ENCODE peak calls at places on chromosome 11, in five cellular contexts. O is keratinocyte; W is aorta; F is effector memory CD4-positive, alpha-beta T cell; B is PC-3. K is an unnamed sample. For H3K27me3, the result is how much of the 10 kb centered on the place peaks cover.

GRCh38 chr11:130516175-130516867 is 67.9 kb downstream of the ADAMTS15 start:
- DNase-seq in O (no peak), W (no peak), F (no peak), B (no peak), K (no peak)

GRCh38 chr11:118872403-118872821 is 11.3 kb upstream of the CXCR5 start:
- DNase-seq in O (no peak), W (no peak), F (peak), B (no peak), K (no peak)

GRCh38 chr11:47603295-47603694 is 9.1 kb upstream of the C1QTNF4 start:
- DNase-seq in O (no peak), W (no peak), F (no peak), B (peak), K (no peak)

GRCh38 chr11:36455658-36456111 is 54.4 kb downstream of the TRAF6 start:
- DNase-seq in O (peak), W (peak), F (no peak), B (peak), K (peak)

GRCh38 chr11:17734418-17734911 is at the start of gene KCNC1:
- DNase-seq in O (no peak), W (no peak), F (no peak), B (no peak), K (peak)

GRCh38 chr11:3808846-3809623 is 675 bp downstream of the PGAP2 start:
- DNase-seq in O (no peak), W (peak), F (peak), B (peak), K (no peak)

GRCh38 chr11:131217313-131218297 is 152.8 kb upstream of the NTM start:
- DNase-seq in O (no peak), W (no peak), F (no peak), B (peak), K (no peak)

GRCh38 chr11:92916299-92916698 is 53.2 kb upstream of the MTNR1B start:
- DNase-seq in O (no peak), W (no peak), F (no peak), B (no peak), K (no peak)

GRCh38 chr11:89443366-89444303 is 47.5 kb downstream of the NOX4 start:
- DNase-seq in O (no peak), W (no peak), F (no peak), B (no peak), K (no peak)

GRCh38 chr11:125276635-125277008 is 112.1 kb downstream of the PKNOX2 start:
- DNase-seq in O (no peak), W (no peak), F (no peak), B (no peak), K (no peak)

GRCh38 chr11:85118151-85118550 is 509.0 kb downstream of the DLG2 start:
- DNase-seq in O (no peak), W (no peak), F (no peak), B (peak), K (no peak)

GRCh38 chr11:34633990-34634725 is 13.3 kb downstream of the EHF start:
- DNase-seq in O (no peak), W (no peak), F (no peak), B (peak), K (no peak)

GRCh38 chr11:113694390-113694789 is 11.7 kb downstream of the TMPRSS5 start:
- DNase-seq in O (no peak), W (no peak), F (no peak), B (no peak), K (no peak)

GRCh38 chr11:61480936-61481335 is 27.6 kb upstream of the LRRC10B start:
- DNase-seq in O (no peak), W (no peak), F (no peak), B (peak), K (no peak)

GRCh38 chr11:12377824-12378593 is 638 bp downstream of the PARVA start:
- DNase-seq in O (no peak), W (peak), F (no peak), B (peak), K (peak)

GRCh38 chr11:12050911-12051667 is 42.7 kb upstream of the DKK3 start:
- DNase-seq in O (no peak), W (no peak), F (no peak), B (no peak), K (no peak)

GRCh38 chr11:65251476-65251875 is 10.3 kb upstream of the POLA2 start:
- DNase-seq in O (no peak), W (no peak), F (no peak), B (peak), K (no peak)

GRCh38 chr11:34621876-34622275 is 983 bp downstream of the EHF start:
- DNase-seq in O (no peak), W (no peak), F (no peak), B (peak), K (no peak)

GRCh38 chr11:96277696-96278038 is 65.3 kb downstream of the MAML2 start:
- DNase-seq in O (no peak), W (no peak), F (no peak), B (no peak), K (no peak)

DNA sequence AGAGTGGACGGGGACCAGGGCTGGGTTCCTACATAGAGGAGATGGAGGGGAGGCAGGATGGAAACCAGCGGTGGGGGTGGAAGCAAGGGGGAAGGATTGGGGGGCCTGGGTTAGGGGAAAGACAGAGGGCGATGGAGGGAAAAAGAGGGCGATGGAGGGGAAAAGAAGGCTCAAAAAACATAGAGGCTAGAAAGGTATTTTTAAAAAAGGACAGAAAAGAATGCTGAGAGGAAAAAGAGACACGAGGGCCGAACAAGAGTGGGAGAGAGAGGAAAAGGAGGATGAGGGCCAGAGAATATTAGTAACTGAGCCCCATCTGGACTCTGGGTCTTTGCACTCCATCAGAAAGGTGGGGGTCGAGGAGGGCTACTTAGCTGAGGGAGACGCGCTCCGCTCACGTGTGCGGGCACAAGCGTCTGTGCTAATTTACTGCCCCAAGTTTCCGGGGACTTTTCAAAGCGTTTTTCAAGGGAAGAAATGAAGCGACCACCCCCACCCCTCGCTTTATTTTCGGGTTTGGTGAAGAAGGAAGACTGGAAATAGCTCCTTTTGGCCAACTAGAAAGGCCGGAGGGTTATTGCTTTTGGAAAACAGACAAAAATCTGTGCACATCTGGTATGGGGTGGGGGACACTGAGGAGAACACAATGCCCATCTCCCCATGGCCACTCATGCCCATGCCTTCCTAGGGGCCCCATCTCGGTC is 14.4 kb downstream of the PAX6 start:
- DNase-seq in O (no peak), W (no peak), F (no peak), B (no peak), K (no peak)
- H3K27me3 ChIP-seq in O (half or more), W (under half), F (half or more), B (under half), K (under half)

DNA sequence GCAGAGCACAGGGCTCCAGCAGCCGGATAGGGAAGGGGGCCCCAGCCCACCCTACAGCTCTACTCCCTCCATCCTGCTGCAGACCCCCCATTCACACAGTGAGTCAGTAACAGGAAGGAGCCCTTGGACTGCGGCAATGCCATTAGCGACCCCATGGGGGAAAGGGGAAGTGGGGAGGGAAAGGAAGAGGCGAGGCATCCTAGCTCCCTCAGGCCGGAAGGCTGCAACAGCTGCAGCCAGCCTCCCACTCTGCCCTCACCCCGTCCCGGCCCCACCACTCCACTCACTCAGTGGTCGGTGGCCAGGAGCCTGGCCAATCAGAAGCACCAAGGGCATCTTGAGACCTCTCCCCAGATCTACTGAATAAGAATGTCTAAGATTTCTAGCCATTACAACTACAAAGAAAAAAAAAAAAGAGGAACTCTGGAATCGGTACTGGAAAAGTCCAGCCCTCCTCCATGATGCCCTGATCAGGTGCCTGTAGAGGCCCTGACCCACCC is 14.1 kb downstream of the OAF start:
- DNase-seq in O (no peak), W (no peak), F (no peak), B (no peak), K (no peak)
- H3K27me3 ChIP-seq in O (under half), W (under half), F (under half), B (under half), K (under half)

DNA sequence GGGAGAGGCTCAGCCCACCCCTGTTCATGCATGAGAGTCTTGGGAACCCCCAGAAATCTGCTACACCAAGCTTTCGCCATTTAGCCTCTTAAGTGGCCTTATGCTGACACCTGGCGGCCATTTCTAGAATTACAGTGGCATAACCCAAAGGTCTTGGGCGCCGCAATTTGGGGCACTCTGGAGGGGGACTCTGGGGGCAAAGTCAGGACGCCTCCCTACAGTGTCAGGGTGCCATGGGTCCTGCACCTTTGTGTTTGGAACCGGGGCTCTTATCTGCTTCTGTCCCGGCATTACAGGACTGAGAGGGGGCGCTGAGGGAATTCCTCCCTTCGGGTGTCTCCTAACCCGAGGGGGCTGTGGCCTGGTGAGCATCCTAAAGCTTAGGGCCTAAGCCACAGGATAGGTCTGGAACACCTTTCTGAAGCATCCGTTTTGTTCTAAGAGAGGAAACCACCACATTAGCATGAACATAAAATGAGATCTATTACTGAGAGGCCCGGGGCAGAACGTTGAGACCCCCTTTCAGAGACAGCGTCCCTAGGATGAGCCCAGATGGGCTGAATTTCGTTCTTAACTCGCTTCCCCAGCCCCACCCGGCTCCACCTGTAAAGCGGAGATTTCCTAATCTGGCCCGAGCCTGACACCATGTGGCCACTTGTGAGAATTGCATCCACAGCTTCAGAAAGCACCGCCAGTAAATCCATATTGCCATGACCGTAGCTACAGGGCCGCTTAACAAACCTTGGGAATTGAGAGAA is 9.3 kb downstream of the INS start:
- DNase-seq in O (no peak), W (peak), F (peak), B (peak), K (peak)
- H3K27me3 ChIP-seq in O (under half), W (under half), F (under half), B (under half), K (under half)

DNA sequence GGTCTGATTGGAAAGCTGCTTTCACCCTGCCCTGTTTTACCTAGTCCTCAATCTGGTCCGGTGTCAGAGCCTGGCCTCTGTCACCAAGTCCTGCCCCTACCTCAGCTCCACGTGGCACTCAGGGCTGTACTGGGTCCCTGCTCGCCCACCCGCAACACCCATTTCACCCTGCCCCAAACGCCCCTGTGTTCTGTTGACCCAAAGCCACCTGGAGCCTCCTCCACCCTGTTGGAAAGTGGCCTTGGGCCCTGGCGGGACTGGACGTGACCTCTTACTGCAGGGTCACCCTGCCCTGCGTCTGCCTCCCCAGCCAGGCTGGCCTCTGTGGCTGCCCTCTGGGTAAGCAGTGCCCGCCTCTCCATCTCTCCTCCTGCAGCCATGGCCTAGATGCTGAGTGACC is 21.5 kb upstream of the BRSK2 start:
- DNase-seq in O (no peak), W (no peak), F (no peak), B (no peak), K (no peak)
- H3K27me3 ChIP-seq in O (under half), W (under half), F (under half), B (under half), K (under half)

GRCh38 chr11:109251230-109251629 is 170.8 kb upstream of the C11orf87 start:
- DNase-seq in O (no peak), W (no peak), F (no peak), B (no peak), K (no peak)
- H3K27me3 ChIP-seq in O (under half), W (under half), F (under half), B (under half), K (under half)

GRCh38 chr11:20156280-20156875 is 3.9 kb downstream of the DBX1 start:
- DNase-seq in O (no peak), W (peak), F (peak), B (no peak), K (no peak)

GRCh38 chr11:20158597-20159257 is 1.5 kb downstream of the DBX1 start:
- DNase-seq in O (no peak), W (peak), F (no peak), B (peak), K (peak)

GRCh38 chr11:20156876-20157613 is 3.2 kb downstream of the DBX1 start:
- DNase-seq in O (no peak), W (no peak), F (peak), B (no peak), K (no peak)

GRCh38 chr11:20155683-20156279 is 4.5 kb downstream of the DBX1 start:
- DNase-seq in O (no peak), W (no peak), F (no peak), B (no peak), K (no peak)

GRCh38 chr11:20157768-20158167 is 2.5 kb downstream of the DBX1 start:
- DNase-seq in O (no peak), W (no peak), F (no peak), B (no peak), K (no peak)
- H3K27me3 ChIP-seq in O (half or more), W (under half), F (under half), B (half or more), K (half or more)

GRCh38 chr11:16603890-16604783 is 134.3 kb upstream of the C11orf58 start:
- DNase-seq in O (no peak), W (peak), F (no peak), B (no peak), K (peak)
- H3K27me3 ChIP-seq in O (under half), W (under half), F (half or more), B (half or more), K (under half)

GRCh38 chr11:20251496-20251895 is 91.2 kb upstream of the DBX1 start:
- DNase-seq in O (no peak), W (no peak), F (no peak), B (no peak), K (no peak)
- H3K27me3 ChIP-seq in O (under half), W (under half), F (under half), B (half or more), K (under half)

GRCh38 chr11:19777032-19777341 is 64.3 kb downstream of the NAV2 start:
- DNase-seq in O (no peak), W (peak), F (no peak), B (peak), K (no peak)

GRCh38 chr11:19774329-19774728 is 61.7 kb downstream of the NAV2 start:
- DNase-seq in O (no peak), W (no peak), F (no peak), B (no peak), K (no peak)

GRCh38 chr11:19775622-19776021 is 63.0 kb downstream of the NAV2 start:
- DNase-seq in O (no peak), W (no peak), F (no peak), B (no peak), K (no peak)

GRCh38 chr11:19777342-19778102 is 64.9 kb downstream of the NAV2 start:
- DNase-seq in O (no peak), W (no peak), F (no peak), B (peak), K (no peak)

DNA sequence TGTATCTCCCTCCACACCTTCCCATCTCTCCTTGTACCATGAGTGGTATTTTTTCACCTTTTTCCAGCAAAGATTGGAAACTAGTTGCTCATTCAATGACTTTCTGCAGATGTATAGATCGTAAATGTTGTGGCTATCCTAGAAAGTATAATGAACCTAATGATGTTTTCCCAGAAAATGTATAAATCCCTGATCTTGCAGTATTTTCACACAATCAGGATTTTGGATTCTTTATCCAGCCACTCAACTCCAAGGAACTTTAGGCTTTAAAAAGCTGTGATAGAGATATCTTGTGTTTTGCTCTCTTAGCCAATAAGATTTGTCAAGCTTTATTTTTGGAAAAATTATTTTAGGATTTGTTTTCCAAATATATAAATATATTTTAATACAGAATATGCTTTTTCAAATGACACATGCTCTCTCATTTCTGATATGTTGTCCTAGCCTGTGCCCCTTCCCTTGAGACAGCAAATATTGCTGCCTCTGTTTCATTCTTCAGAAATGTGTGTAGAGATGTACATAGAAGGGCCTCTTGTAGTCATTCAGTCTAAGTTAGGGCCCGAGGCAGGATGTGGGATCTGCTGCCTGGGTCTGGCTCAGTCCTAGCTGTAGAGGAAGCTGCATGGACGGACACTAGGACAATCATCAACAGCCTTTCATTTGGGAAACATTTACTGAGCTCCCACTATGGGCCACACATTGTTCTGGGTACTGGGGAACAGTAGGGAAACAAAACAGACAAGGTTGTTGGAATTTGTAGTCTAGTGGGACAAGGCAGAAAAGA is 62.4 kb downstream of the NAV2 start:
- DNase-seq in O (no peak), W (no peak), F (no peak), B (no peak), K (no peak)
- H3K27me3 ChIP-seq in O (under half), W (under half), F (under half), B (under half), K (under half)

GRCh38 chr11:112631333-112631732 is 329.9 kb upstream of the NCAM1 start:
- DNase-seq in O (no peak), W (no peak), F (no peak), B (no peak), K (no peak)

GRCh38 chr11:112635338-112635737 is 325.9 kb upstream of the NCAM1 start:
- DNase-seq in O (no peak), W (no peak), F (no peak), B (no peak), K (no peak)

GRCh38 chr11:112637046-112637445 is 324.2 kb upstream of the NCAM1 start:
- DNase-seq in O (no peak), W (no peak), F (no peak), B (no peak), K (no peak)

GRCh38 chr11:112632866-112633505 is 328.2 kb upstream of the NCAM1 start:
- DNase-seq in O (no peak), W (no peak), F (no peak), B (no peak), K (peak)

DNA sequence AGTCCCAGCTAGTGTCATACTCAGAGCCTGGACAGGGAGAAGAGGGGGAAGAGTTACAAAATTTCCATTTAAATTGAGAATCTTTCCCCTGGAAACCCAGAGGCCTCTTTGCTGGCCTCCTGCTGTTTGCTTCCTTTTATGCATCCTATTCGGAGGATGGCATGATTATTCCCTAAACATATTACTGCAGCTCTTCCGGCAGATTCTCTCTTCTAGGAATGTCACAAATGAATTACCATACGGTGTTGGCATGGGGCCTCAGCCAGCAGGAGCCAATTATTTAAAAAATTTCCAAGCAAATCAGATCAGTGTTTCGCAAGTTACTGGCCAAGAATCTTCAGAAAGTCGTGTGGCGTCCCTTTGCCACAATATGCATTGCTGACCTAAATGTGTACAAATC is 326.7 kb upstream of the NCAM1 start:
- DNase-seq in O (no peak), W (no peak), F (no peak), B (no peak), K (no peak)
- H3K27me3 ChIP-seq in O (under half), W (under half), F (under half), B (under half), K (under half)

K was measured in MG63.